ENCODE peak calls at places on chromosomes 3 and 15, in seven cellular contexts. One of them, this sample, is unnamed.

GRCh38 chr3:86978111-86978528 is 12.8 kb downstream of the VGLL3 start:
- DNase-seq in breast epithelium: no peak
- DNase-seq in suprapubic skin: peak
- DNase-seq in SK-N-MC: no peak
- DNase-seq in esophagus muscularis mucosa: no peak
- DNase-seq in transverse colon: no peak
- DNase-seq in endothelial cell of umbilical vein: no peak
- DNase-seq in this sample: no peak

GRCh38 chr3:110995461-110996226 is 76.0 kb upstream of the NECTIN3 start:
- DNase-seq in breast epithelium: no peak
- DNase-seq in suprapubic skin: no peak
- DNase-seq in SK-N-MC: peak
- DNase-seq in esophagus muscularis mucosa: no peak
- DNase-seq in transverse colon: no peak
- DNase-seq in endothelial cell of umbilical vein: peak
- DNase-seq in this sample: no peak

GRCh38 chr3:67327582-67327981 is 326.8 kb downstream of the SUCLG2 start:
- DNase-seq in breast epithelium: no peak
- DNase-seq in suprapubic skin: no peak
- DNase-seq in SK-N-MC: no peak
- DNase-seq in esophagus muscularis mucosa: no peak
- DNase-seq in transverse colon: no peak
- DNase-seq in endothelial cell of umbilical vein: no peak
- DNase-seq in this sample: no peak

GRCh38 chr3:151226088-151226563 is 23.1 kb upstream of the GPR171 start:
- DNase-seq in breast epithelium: no peak
- DNase-seq in suprapubic skin: no peak
- DNase-seq in SK-N-MC: no peak
- DNase-seq in esophagus muscularis mucosa: no peak
- DNase-seq in transverse colon: no peak
- DNase-seq in endothelial cell of umbilical vein: no peak
- DNase-seq in this sample: no peak

GRCh38 chr3:190322604-190323240 is 476 bp upstream of the CLDN1 start:
- DNase-seq in breast epithelium: no peak
- DNase-seq in suprapubic skin: no peak
- DNase-seq in SK-N-MC: no peak
- DNase-seq in esophagus muscularis mucosa: no peak
- DNase-seq in transverse colon: no peak
- DNase-seq in endothelial cell of umbilical vein: no peak
- DNase-seq in this sample: no peak

GRCh38 chr3:71551286-71551919 is 32.1 kb downstream of the FOXP1 start:
- DNase-seq in breast epithelium: no peak
- DNase-seq in suprapubic skin: no peak
- DNase-seq in SK-N-MC: no peak
- DNase-seq in esophagus muscularis mucosa: no peak
- DNase-seq in transverse colon: no peak
- DNase-seq in endothelial cell of umbilical vein: peak
- DNase-seq in this sample: no peak

GRCh38 chr3:82376883-82377282 is 615.4 kb upstream of the GBE1 start:
- DNase-seq in breast epithelium: no peak
- DNase-seq in suprapubic skin: no peak
- DNase-seq in SK-N-MC: peak
- DNase-seq in esophagus muscularis mucosa: no peak
- DNase-seq in transverse colon: no peak
- DNase-seq in endothelial cell of umbilical vein: no peak
- DNase-seq in this sample: no peak

GRCh38 chr15:90918835-90919234 is 13.5 kb downstream of the HDDC3 start:
- DNase-seq in breast epithelium: no peak
- DNase-seq in suprapubic skin: no peak
- DNase-seq in SK-N-MC: no peak
- DNase-seq in esophagus muscularis mucosa: no peak
- DNase-seq in transverse colon: no peak
- DNase-seq in endothelial cell of umbilical vein: no peak
- DNase-seq in this sample: no peak

GRCh38 chr3:179788996-179789395 is 136.2 kb downstream of the USP13 start:
- DNase-seq in breast epithelium: no peak
- DNase-seq in suprapubic skin: no peak
- DNase-seq in SK-N-MC: no peak
- DNase-seq in esophagus muscularis mucosa: peak
- DNase-seq in transverse colon: no peak
- DNase-seq in endothelial cell of umbilical vein: no peak
- DNase-seq in this sample: no peak

GRCh38 chr3:73490453-73491311 is 134.1 kb downstream of the PDZRN3 start:
- DNase-seq in breast epithelium: no peak
- DNase-seq in suprapubic skin: no peak
- DNase-seq in SK-N-MC: no peak
- DNase-seq in esophagus muscularis mucosa: peak
- DNase-seq in transverse colon: no peak
- DNase-seq in endothelial cell of umbilical vein: no peak
- DNase-seq in this sample: no peak

GRCh38 chr3:67704322-67704721 is 49.9 kb upstream of the SUCLG2 start:
- DNase-seq in breast epithelium: no peak
- DNase-seq in suprapubic skin: no peak
- DNase-seq in SK-N-MC: no peak
- DNase-seq in esophagus muscularis mucosa: no peak
- DNase-seq in transverse colon: no peak
- DNase-seq in endothelial cell of umbilical vein: no peak
- DNase-seq in this sample: no peak

GRCh38 chr3:170418422-170419300 is at the start of gene CLDN11:
- DNase-seq in breast epithelium: no peak
- DNase-seq in suprapubic skin: peak
- DNase-seq in SK-N-MC: no peak
- DNase-seq in esophagus muscularis mucosa: no peak
- DNase-seq in transverse colon: no peak
- DNase-seq in endothelial cell of umbilical vein: peak
- DNase-seq in this sample: no peak

GRCh38 chr3:63352008-63352279 is 73.8 kb downstream of the SYNPR start:
- DNase-seq in breast epithelium: no peak
- DNase-seq in suprapubic skin: no peak
- DNase-seq in SK-N-MC: no peak
- DNase-seq in esophagus muscularis mucosa: no peak
- DNase-seq in transverse colon: peak
- DNase-seq in endothelial cell of umbilical vein: no peak
- DNase-seq in this sample: no peak

GRCh38 chr15:93024293-93024692 is 64.7 kb downstream of the RGMA start:
- DNase-seq in breast epithelium: no peak
- DNase-seq in suprapubic skin: no peak
- DNase-seq in SK-N-MC: no peak
- DNase-seq in esophagus muscularis mucosa: no peak
- DNase-seq in transverse colon: no peak
- DNase-seq in endothelial cell of umbilical vein: no peak
- DNase-seq in this sample: no peak

GRCh38 chr15:40128746-40129660 is 20.3 kb upstream of the BMF start:
- DNase-seq in breast epithelium: no peak
- DNase-seq in suprapubic skin: no peak
- DNase-seq in SK-N-MC: no peak
- DNase-seq in esophagus muscularis mucosa: no peak
- DNase-seq in transverse colon: no peak
- DNase-seq in endothelial cell of umbilical vein: no peak
- DNase-seq in this sample: no peak

GRCh38 chr3:117281371-117281770 is 571.8 kb downstream of the TUSC7 start:
- DNase-seq in breast epithelium: no peak
- DNase-seq in suprapubic skin: no peak
- DNase-seq in SK-N-MC: no peak
- DNase-seq in esophagus muscularis mucosa: no peak
- DNase-seq in transverse colon: no peak
- DNase-seq in endothelial cell of umbilical vein: no peak
- DNase-seq in this sample: no peak

GRCh38 chr3:195823998-195824397 is 12.3 kb upstream of the MUC4 start:
- DNase-seq in breast epithelium: peak
- DNase-seq in suprapubic skin: no peak
- DNase-seq in SK-N-MC: no peak
- DNase-seq in esophagus muscularis mucosa: no peak
- DNase-seq in transverse colon: peak
- DNase-seq in endothelial cell of umbilical vein: no peak
- DNase-seq in this sample: no peak

GRCh38 chr15:64134322-64134829 is 17.2 kb upstream of the SNX22 start:
- DNase-seq in breast epithelium: peak
- DNase-seq in suprapubic skin: peak
- DNase-seq in SK-N-MC: no peak
- DNase-seq in esophagus muscularis mucosa: no peak
- DNase-seq in transverse colon: no peak
- DNase-seq in endothelial cell of umbilical vein: no peak
- DNase-seq in this sample: no peak

GRCh38 chr3:114624047-114624445 is 330.2 kb downstream of the TIGIT start:
- DNase-seq in breast epithelium: no peak
- DNase-seq in suprapubic skin: peak
- DNase-seq in SK-N-MC: no peak
- DNase-seq in esophagus muscularis mucosa: peak
- DNase-seq in transverse colon: peak
- DNase-seq in endothelial cell of umbilical vein: peak
- DNase-seq in this sample: no peak

GRCh38 chr15:39270976-39271375 is 309.9 kb upstream of the THBS1 start:
- DNase-seq in breast epithelium: no peak
- DNase-seq in suprapubic skin: no peak
- DNase-seq in SK-N-MC: no peak
- DNase-seq in esophagus muscularis mucosa: no peak
- DNase-seq in transverse colon: no peak
- DNase-seq in endothelial cell of umbilical vein: peak
- DNase-seq in this sample: no peak

GRCh38 chr15:44550256-44550655 is 13.3 kb downstream of the EIF3J start:
- DNase-seq in breast epithelium: no peak
- DNase-seq in suprapubic skin: no peak
- DNase-seq in SK-N-MC: no peak
- DNase-seq in esophagus muscularis mucosa: no peak
- DNase-seq in transverse colon: no peak
- DNase-seq in endothelial cell of umbilical vein: peak
- DNase-seq in this sample: no peak

DNA sequence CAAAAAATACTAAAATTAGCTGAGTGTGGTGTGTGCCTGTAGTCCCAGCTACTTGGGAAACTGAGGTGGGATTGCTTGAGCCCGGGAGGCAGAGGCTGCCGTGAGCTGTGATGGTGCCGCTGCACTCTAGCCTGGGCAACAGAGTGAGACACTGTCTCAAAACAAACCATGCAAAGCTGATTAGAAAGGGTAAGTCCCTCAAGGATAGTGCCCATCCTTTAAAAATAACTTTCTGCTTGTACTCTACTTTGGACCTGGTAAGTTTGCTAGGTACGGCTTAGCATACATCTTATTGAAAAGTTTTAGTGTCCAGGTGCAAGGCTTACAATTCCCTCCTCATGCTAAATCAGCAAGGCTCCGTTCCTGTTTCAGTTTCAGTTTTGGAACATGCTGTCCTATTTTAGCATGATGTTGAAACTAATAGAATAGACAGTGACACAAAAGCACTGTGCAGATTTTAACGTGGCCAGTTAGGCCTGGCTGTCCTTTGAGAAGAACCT is 21.4 kb downstream of the FEM1B start:
- DNase-seq in breast epithelium: no peak
- DNase-seq in suprapubic skin: no peak
- DNase-seq in SK-N-MC: no peak
- DNase-seq in esophagus muscularis mucosa: no peak
- DNase-seq in transverse colon: no peak
- DNase-seq in endothelial cell of umbilical vein: no peak
- DNase-seq in this sample: no peak
- H3K4me3 ChIP-seq in breast epithelium: peak
- H3K4me3 ChIP-seq in suprapubic skin: peak
- H3K4me3 ChIP-seq in SK-N-MC: no peak
- H3K4me3 ChIP-seq in esophagus muscularis mucosa: peak
- H3K4me3 ChIP-seq in transverse colon: no peak
- H3K4me3 ChIP-seq in endothelial cell of umbilical vein: no peak
- H3K4me3 ChIP-seq in this sample: no peak

GRCh38 chr15:69954726-69955125 is 143.0 kb downstream of the TLE3 start:
- DNase-seq in breast epithelium: no peak
- DNase-seq in suprapubic skin: no peak
- DNase-seq in SK-N-MC: no peak
- DNase-seq in esophagus muscularis mucosa: no peak
- DNase-seq in transverse colon: no peak
- DNase-seq in endothelial cell of umbilical vein: no peak
- DNase-seq in this sample: no peak
- H3K27ac ChIP-seq in breast epithelium: no peak
- H3K27ac ChIP-seq in suprapubic skin: no peak
- H3K27ac ChIP-seq in SK-N-MC: no peak
- H3K27ac ChIP-seq in esophagus muscularis mucosa: no peak
- H3K27ac ChIP-seq in transverse colon: no peak
- H3K27ac ChIP-seq in endothelial cell of umbilical vein: no peak
- H3K27ac ChIP-seq in this sample: no peak

DNA sequence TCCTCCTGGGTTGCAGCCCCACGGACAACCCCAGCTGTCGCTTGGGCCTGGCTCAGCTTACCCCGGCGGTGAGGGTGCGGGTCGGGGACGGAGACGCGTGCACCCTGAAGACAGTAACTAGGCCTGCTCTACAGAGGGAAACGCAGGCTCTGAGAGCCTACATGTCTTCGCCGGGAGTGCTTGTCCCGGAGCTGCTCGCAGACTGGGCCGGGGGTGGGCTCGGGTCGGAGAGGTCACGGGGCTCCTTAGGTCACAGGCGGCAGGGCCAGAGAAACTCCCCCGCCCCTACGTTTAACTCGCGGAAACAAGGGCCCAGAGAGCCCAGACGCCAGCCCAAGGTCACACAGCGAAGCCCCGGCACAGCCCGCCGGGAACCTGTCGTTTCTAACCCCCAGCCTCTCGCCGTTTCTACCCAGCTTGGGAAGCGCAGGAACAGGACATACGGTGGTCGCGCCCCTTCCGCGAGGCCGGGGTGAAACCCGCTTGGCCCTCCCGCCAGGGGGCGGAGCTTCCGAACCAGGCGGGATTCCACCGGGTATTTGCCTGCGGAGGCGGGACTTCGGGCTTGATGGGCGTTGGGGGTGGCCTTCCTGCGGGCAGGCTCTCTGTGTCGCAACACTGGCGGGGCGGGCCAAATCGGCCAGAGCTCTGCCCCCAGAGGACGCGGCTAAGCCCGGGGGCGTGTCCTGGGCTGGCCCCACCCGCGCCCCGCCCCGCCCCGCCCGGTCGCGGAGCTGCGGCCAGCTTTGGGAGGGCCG is at the start of gene HDAC11:
- DNase-seq in breast epithelium: peak
- DNase-seq in suprapubic skin: peak
- DNase-seq in SK-N-MC: no peak
- DNase-seq in esophagus muscularis mucosa: peak
- DNase-seq in transverse colon: peak
- DNase-seq in endothelial cell of umbilical vein: peak
- DNase-seq in this sample: peak
- TF ChIP-seq POLR2AphosphoS5 in breast epithelium: peak
- TF ChIP-seq POLR2AphosphoS5 in suprapubic skin: no peak
- TF ChIP-seq POLR2AphosphoS5 in SK-N-MC: peak
- TF ChIP-seq POLR2AphosphoS5 in esophagus muscularis mucosa: peak
- TF ChIP-seq POLR2AphosphoS5 in transverse colon: peak
- TF ChIP-seq POLR2AphosphoS5 in endothelial cell of umbilical vein: peak
- TF ChIP-seq POLR2AphosphoS5 in this sample: no peak

GRCh38 chr3:165206454-165207266 is 10.5 kb upstream of the SLITRK3 start:
- DNase-seq in breast epithelium: peak
- DNase-seq in suprapubic skin: peak
- DNase-seq in SK-N-MC: no peak
- DNase-seq in esophagus muscularis mucosa: no peak
- DNase-seq in transverse colon: peak
- DNase-seq in endothelial cell of umbilical vein: peak
- DNase-seq in this sample: peak
- H3K4me3 ChIP-seq in breast epithelium: peak
- H3K4me3 ChIP-seq in suprapubic skin: peak
- H3K4me3 ChIP-seq in SK-N-MC: peak
- H3K4me3 ChIP-seq in esophagus muscularis mucosa: peak
- H3K4me3 ChIP-seq in transverse colon: peak
- H3K4me3 ChIP-seq in endothelial cell of umbilical vein: no peak
- H3K4me3 ChIP-seq in this sample: peak

GRCh38 chr15:56731571-56731970 is 1.7 kb downstream of the ZNF280D start:
- DNase-seq in breast epithelium: no peak
- DNase-seq in suprapubic skin: no peak
- DNase-seq in SK-N-MC: no peak
- DNase-seq in esophagus muscularis mucosa: no peak
- DNase-seq in transverse colon: no peak
- DNase-seq in endothelial cell of umbilical vein: no peak
- DNase-seq in this sample: no peak
- H3K27ac ChIP-seq in breast epithelium: peak
- H3K27ac ChIP-seq in suprapubic skin: peak
- H3K27ac ChIP-seq in SK-N-MC: no peak
- H3K27ac ChIP-seq in esophagus muscularis mucosa: peak
- H3K27ac ChIP-seq in transverse colon: peak
- H3K27ac ChIP-seq in endothelial cell of umbilical vein: no peak
- H3K27ac ChIP-seq in this sample: no peak

This sample was measured in Panc1.